ENCODE peak calls at places on chromosome 7, in seven cellular contexts. One of them, this sample, is unnamed.

GRCh38 chr7:22399091-22399490 is 42.1 kb upstream of the RAPGEF5 start:
- DNase-seq in sigmoid colon: no peak
- DNase-seq in breast epithelium: no peak
- DNase-seq in K562: no peak
- DNase-seq in stomach: no peak
- DNase-seq in transverse colon: no peak
- DNase-seq in GM12892: no peak
- DNase-seq in this sample: no peak

GRCh38 chr7:28958235-28958945 is at the start of gene TRIL:
- DNase-seq in sigmoid colon: peak
- DNase-seq in breast epithelium: peak
- DNase-seq in K562: no peak
- DNase-seq in stomach: peak
- DNase-seq in transverse colon: peak
- DNase-seq in GM12892: peak
- DNase-seq in this sample: peak

GRCh38 chr7:22726849-22727792 is at the start of gene IL6:
- DNase-seq in sigmoid colon: peak
- DNase-seq in breast epithelium: peak
- DNase-seq in K562: peak
- DNase-seq in stomach: peak
- DNase-seq in transverse colon: peak
- DNase-seq in GM12892: no peak
- DNase-seq in this sample: peak

GRCh38 chr7:2613113-2613925 is 18.5 kb upstream of the TTYH3 start:
- DNase-seq in sigmoid colon: no peak
- DNase-seq in breast epithelium: no peak
- DNase-seq in K562: no peak
- DNase-seq in stomach: no peak
- DNase-seq in transverse colon: no peak
- DNase-seq in GM12892: no peak
- DNase-seq in this sample: no peak

GRCh38 chr7:67625257-67625713 is 628.7 kb downstream of the TYW1 start:
- DNase-seq in sigmoid colon: peak
- DNase-seq in breast epithelium: peak
- DNase-seq in K562: peak
- DNase-seq in stomach: peak
- DNase-seq in transverse colon: peak
- DNase-seq in GM12892: peak
- DNase-seq in this sample: peak

GRCh38 chr7:12970626-12971025 is 283.2 kb downstream of the ARL4A start:
- DNase-seq in sigmoid colon: no peak
- DNase-seq in breast epithelium: no peak
- DNase-seq in K562: no peak
- DNase-seq in stomach: no peak
- DNase-seq in transverse colon: no peak
- DNase-seq in GM12892: no peak
- DNase-seq in this sample: no peak

GRCh38 chr7:126776506-126776905 is 476.2 kb downstream of the GRM8 start:
- DNase-seq in sigmoid colon: no peak
- DNase-seq in breast epithelium: no peak
- DNase-seq in K562: no peak
- DNase-seq in stomach: no peak
- DNase-seq in transverse colon: no peak
- DNase-seq in GM12892: no peak
- DNase-seq in this sample: no peak

GRCh38 chr7:118026791-118027190 is 153.6 kb upstream of the CTTNBP2 start:
- DNase-seq in sigmoid colon: no peak
- DNase-seq in breast epithelium: no peak
- DNase-seq in K562: no peak
- DNase-seq in stomach: no peak
- DNase-seq in transverse colon: no peak
- DNase-seq in GM12892: no peak
- DNase-seq in this sample: no peak

GRCh38 chr7:155886391-155887173 is 74.3 kb upstream of the SHH start:
- DNase-seq in sigmoid colon: peak
- DNase-seq in breast epithelium: no peak
- DNase-seq in K562: no peak
- DNase-seq in stomach: no peak
- DNase-seq in transverse colon: no peak
- DNase-seq in GM12892: no peak
- DNase-seq in this sample: no peak

GRCh38 chr7:122199171-122199570 is 55.1 kb upstream of the AASS start:
- DNase-seq in sigmoid colon: no peak
- DNase-seq in breast epithelium: no peak
- DNase-seq in K562: no peak
- DNase-seq in stomach: no peak
- DNase-seq in transverse colon: no peak
- DNase-seq in GM12892: no peak
- DNase-seq in this sample: no peak

DNA sequence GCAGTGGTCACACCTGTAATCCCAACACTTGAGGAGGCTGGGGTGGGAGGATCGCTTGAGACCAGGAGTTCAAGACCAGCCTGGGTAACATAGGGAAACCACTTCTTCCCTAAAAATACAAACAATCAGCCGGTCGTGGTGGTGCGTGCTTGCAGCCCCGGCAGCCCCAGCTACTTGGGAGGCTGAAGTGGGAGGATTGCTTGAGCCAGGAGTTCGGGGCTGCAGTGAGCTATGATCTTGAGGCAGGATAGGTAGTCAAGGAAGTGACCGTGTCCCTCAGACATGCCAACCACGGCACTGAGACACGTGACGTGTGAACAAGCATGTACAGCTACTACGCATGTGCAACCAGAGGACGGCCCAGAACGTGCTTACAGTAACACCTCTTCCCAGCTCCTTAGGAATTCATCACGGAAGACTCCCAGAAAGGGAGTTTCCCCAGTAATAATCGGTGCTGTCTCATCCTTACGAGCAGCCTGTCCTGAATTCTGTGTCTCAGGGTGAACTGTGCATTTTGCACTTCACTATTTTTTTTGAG is 5.3 kb downstream of the GUSB start:
- DNase-seq in sigmoid colon: no peak
- DNase-seq in breast epithelium: no peak
- DNase-seq in K562: no peak
- DNase-seq in stomach: no peak
- DNase-seq in transverse colon: no peak
- DNase-seq in GM12892: no peak
- DNase-seq in this sample: no peak
- TF ChIP-seq POLR2AphosphoS5 in sigmoid colon: no peak
- TF ChIP-seq POLR2AphosphoS5 in breast epithelium: no peak
- TF ChIP-seq POLR2AphosphoS5 in K562: peak
- TF ChIP-seq POLR2AphosphoS5 in stomach: no peak
- TF ChIP-seq POLR2AphosphoS5 in transverse colon: no peak
- TF ChIP-seq POLR2AphosphoS5 in GM12892: peak
- TF ChIP-seq POLR2AphosphoS5 in this sample: no peak

GRCh38 chr7:69856991-69857390 is 258.7 kb downstream of the AUTS2 start:
- DNase-seq in sigmoid colon: no peak
- DNase-seq in breast epithelium: no peak
- DNase-seq in K562: no peak
- DNase-seq in stomach: no peak
- DNase-seq in transverse colon: no peak
- DNase-seq in GM12892: no peak
- DNase-seq in this sample: no peak
- TF ChIP-seq POLR2AphosphoS5 in sigmoid colon: no peak
- TF ChIP-seq POLR2AphosphoS5 in breast epithelium: no peak
- TF ChIP-seq POLR2AphosphoS5 in K562: no peak
- TF ChIP-seq POLR2AphosphoS5 in stomach: no peak
- TF ChIP-seq POLR2AphosphoS5 in transverse colon: no peak
- TF ChIP-seq POLR2AphosphoS5 in GM12892: no peak
- TF ChIP-seq POLR2AphosphoS5 in this sample: no peak

GRCh38 chr7:40470817-40471216 is 336.0 kb downstream of the SUGCT start:
- DNase-seq in sigmoid colon: no peak
- DNase-seq in breast epithelium: no peak
- DNase-seq in K562: no peak
- DNase-seq in stomach: no peak
- DNase-seq in transverse colon: no peak
- DNase-seq in GM12892: no peak
- DNase-seq in this sample: no peak

GRCh38 chr7:40475681-40475982 is 340.8 kb downstream of the SUGCT start:
- DNase-seq in sigmoid colon: no peak
- DNase-seq in breast epithelium: no peak
- DNase-seq in K562: no peak
- DNase-seq in stomach: no peak
- DNase-seq in transverse colon: no peak
- DNase-seq in GM12892: no peak
- DNase-seq in this sample: no peak

GRCh38 chr7:40471891-40472290 is 337.1 kb downstream of the SUGCT start:
- DNase-seq in sigmoid colon: no peak
- DNase-seq in breast epithelium: no peak
- DNase-seq in K562: no peak
- DNase-seq in stomach: no peak
- DNase-seq in transverse colon: no peak
- DNase-seq in GM12892: no peak
- DNase-seq in this sample: no peak

GRCh38 chr7:40477094-40477493 is 342.3 kb downstream of the SUGCT start:
- DNase-seq in sigmoid colon: no peak
- DNase-seq in breast epithelium: no peak
- DNase-seq in K562: no peak
- DNase-seq in stomach: no peak
- DNase-seq in transverse colon: no peak
- DNase-seq in GM12892: no peak
- DNase-seq in this sample: no peak

GRCh38 chr7:40474790-40475680 is 340.2 kb downstream of the SUGCT start:
- DNase-seq in sigmoid colon: no peak
- DNase-seq in breast epithelium: no peak
- DNase-seq in K562: no peak
- DNase-seq in stomach: no peak
- DNase-seq in transverse colon: no peak
- DNase-seq in GM12892: no peak
- DNase-seq in this sample: no peak
- TF ChIP-seq POLR2AphosphoS5 in sigmoid colon: no peak
- TF ChIP-seq POLR2AphosphoS5 in breast epithelium: no peak
- TF ChIP-seq POLR2AphosphoS5 in K562: no peak
- TF ChIP-seq POLR2AphosphoS5 in stomach: no peak
- TF ChIP-seq POLR2AphosphoS5 in transverse colon: no peak
- TF ChIP-seq POLR2AphosphoS5 in GM12892: no peak
- TF ChIP-seq POLR2AphosphoS5 in this sample: no peak

GRCh38 chr7:45924283-45924682 is 3.2 kb upstream of the IGFBP3 start:
- DNase-seq in sigmoid colon: no peak
- DNase-seq in breast epithelium: no peak
- DNase-seq in K562: no peak
- DNase-seq in stomach: no peak
- DNase-seq in transverse colon: no peak
- DNase-seq in GM12892: no peak
- DNase-seq in this sample: no peak
- TF ChIP-seq POLR2AphosphoS5 in sigmoid colon: no peak
- TF ChIP-seq POLR2AphosphoS5 in breast epithelium: no peak
- TF ChIP-seq POLR2AphosphoS5 in K562: no peak
- TF ChIP-seq POLR2AphosphoS5 in stomach: no peak
- TF ChIP-seq POLR2AphosphoS5 in transverse colon: no peak
- TF ChIP-seq POLR2AphosphoS5 in GM12892: no peak
- TF ChIP-seq POLR2AphosphoS5 in this sample: no peak

DNA sequence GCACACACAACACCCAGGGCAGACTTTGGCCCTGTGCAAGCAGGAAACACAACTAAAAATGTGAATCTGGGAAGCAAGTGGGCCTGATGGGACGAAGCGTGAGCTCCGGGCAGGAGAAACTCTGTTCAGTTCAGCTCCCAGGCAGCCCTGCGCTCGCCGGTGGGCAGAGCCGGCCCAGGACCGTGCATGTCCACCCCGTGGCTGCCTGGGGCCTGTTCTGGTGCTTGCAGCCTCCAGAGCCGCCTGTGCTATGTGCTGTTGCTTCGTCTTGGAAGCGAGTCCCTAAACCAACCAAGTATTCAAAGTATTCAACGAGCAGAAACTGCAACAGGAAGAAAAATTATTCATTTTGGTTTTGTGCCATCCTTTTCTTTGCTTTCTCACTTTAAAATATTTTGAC is 45.9 kb downstream of the VIPR2 start:
- DNase-seq in sigmoid colon: peak
- DNase-seq in breast epithelium: peak
- DNase-seq in K562: no peak
- DNase-seq in stomach: peak
- DNase-seq in transverse colon: peak
- DNase-seq in GM12892: no peak
- DNase-seq in this sample: peak
- TF ChIP-seq POLR2AphosphoS5 in sigmoid colon: no peak
- TF ChIP-seq POLR2AphosphoS5 in breast epithelium: no peak
- TF ChIP-seq POLR2AphosphoS5 in K562: no peak
- TF ChIP-seq POLR2AphosphoS5 in stomach: peak
- TF ChIP-seq POLR2AphosphoS5 in transverse colon: no peak
- TF ChIP-seq POLR2AphosphoS5 in GM12892: no peak
- TF ChIP-seq POLR2AphosphoS5 in this sample: no peak

GRCh38 chr7:129779602-129780256 is 168.2 kb downstream of the NRF1 start:
- DNase-seq in sigmoid colon: no peak
- DNase-seq in breast epithelium: peak
- DNase-seq in K562: peak
- DNase-seq in stomach: peak
- DNase-seq in transverse colon: peak
- DNase-seq in GM12892: peak
- DNase-seq in this sample: peak
- TF ChIP-seq POLR2AphosphoS5 in sigmoid colon: no peak
- TF ChIP-seq POLR2AphosphoS5 in breast epithelium: no peak
- TF ChIP-seq POLR2AphosphoS5 in K562: peak
- TF ChIP-seq POLR2AphosphoS5 in stomach: no peak
- TF ChIP-seq POLR2AphosphoS5 in transverse colon: peak
- TF ChIP-seq POLR2AphosphoS5 in GM12892: no peak
- TF ChIP-seq POLR2AphosphoS5 in this sample: no peak

DNA sequence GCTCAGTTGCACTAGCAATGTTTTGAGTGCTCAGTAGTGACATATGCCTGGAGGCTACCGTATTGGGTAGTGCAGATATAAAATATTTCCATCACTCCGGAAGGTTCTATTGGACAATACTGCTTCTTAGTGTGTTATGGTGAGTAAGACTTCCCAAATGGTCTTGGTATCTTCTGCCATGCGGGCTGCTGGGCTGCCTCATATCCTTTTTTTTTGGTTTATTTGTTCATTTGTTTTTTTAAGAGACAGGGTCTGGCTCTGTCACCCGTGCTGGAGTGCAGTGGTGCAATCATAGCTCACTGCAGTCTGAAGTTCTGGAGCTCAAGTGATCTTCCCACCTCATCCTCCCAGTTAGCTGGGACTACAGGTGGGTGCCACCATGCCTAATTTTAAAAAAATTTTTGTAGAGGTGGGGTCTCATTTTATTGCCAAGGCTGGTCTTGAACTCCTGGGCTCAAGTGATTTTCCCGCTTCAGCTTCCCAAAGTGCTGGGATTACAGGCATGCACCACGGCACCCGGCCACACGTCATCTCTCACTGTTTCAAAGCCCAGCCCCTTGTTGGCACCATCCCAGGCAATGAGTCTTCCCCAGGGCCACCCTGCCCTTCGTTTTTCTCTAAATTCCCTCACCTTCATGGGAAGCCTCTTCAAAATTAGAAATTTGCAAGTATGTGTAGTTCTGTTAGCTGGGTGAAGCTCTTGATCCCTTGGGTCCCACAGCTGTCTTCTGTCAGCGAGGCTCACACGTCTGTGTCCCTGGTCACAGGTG is 111.0 kb upstream of the KLF14 start:
- DNase-seq in sigmoid colon: no peak
- DNase-seq in breast epithelium: no peak
- DNase-seq in K562: no peak
- DNase-seq in stomach: no peak
- DNase-seq in transverse colon: no peak
- DNase-seq in GM12892: no peak
- DNase-seq in this sample: no peak
- TF ChIP-seq POLR2AphosphoS5 in sigmoid colon: no peak
- TF ChIP-seq POLR2AphosphoS5 in breast epithelium: no peak
- TF ChIP-seq POLR2AphosphoS5 in K562: no peak
- TF ChIP-seq POLR2AphosphoS5 in stomach: no peak
- TF ChIP-seq POLR2AphosphoS5 in transverse colon: no peak
- TF ChIP-seq POLR2AphosphoS5 in GM12892: no peak
- TF ChIP-seq POLR2AphosphoS5 in this sample: no peak

GRCh38 chr7:90675982-90676381 is 79.9 kb downstream of the CDK14 start:
- DNase-seq in sigmoid colon: no peak
- DNase-seq in breast epithelium: no peak
- DNase-seq in K562: no peak
- DNase-seq in stomach: no peak
- DNase-seq in transverse colon: no peak
- DNase-seq in GM12892: no peak
- DNase-seq in this sample: no peak
- TF ChIP-seq POLR2AphosphoS5 in sigmoid colon: no peak
- TF ChIP-seq POLR2AphosphoS5 in breast epithelium: no peak
- TF ChIP-seq POLR2AphosphoS5 in K562: no peak
- TF ChIP-seq POLR2AphosphoS5 in stomach: no peak
- TF ChIP-seq POLR2AphosphoS5 in transverse colon: no peak
- TF ChIP-seq POLR2AphosphoS5 in GM12892: no peak
- TF ChIP-seq POLR2AphosphoS5 in this sample: no peak

This sample was measured in upper lobe of left lung.